ENCODE peak calls at places on chromosomes 4 and X, in eight cellular contexts. Y is AG08395, P is T-helper 9 cell, K is non-pigmented ciliary epithelial cell, U is GM04504, V is left cardiac atrium, Q is GM23338, S is NCI-H1092. F is an unnamed sample.
A peak's percentile ranks its signal among the peaks of the same experiment; 100 is the strongest.

GRCh38 chr4:113159901-113160545 is 110.6 kb downstream of the ANK2 start:
- DNase-seq in Y (no peak), P (no peak), K (no peak), U (no peak), V (no peak), Q (no peak), S (no peak), F (no peak)

GRCh38 chr4:106096454-106096853 is 201.2 kb downstream of the NPNT start:
- DNase-seq in Y (no peak), P (no peak), K (no peak), U (no peak), V (no peak), Q (peak; percentile 40), S (no peak), F (no peak)

GRCh38 chr4:114180481-114180880 is 201.0 kb upstream of the ARSJ start:
- DNase-seq in Y (peak; percentile 69), P (peak; percentile 10), K (peak; percentile 50), U (peak; percentile 53), V (peak; percentile 27), Q (peak; percentile 77), S (no peak), F (peak; percentile 48)

GRCh38 chr4:187157380-187157958 is 433.8 kb upstream of the FAT1 start:
- DNase-seq in Y (no peak), P (no peak), K (no peak), U (no peak), V (no peak), Q (no peak), S (no peak), F (no peak)

GRCh38 chr4:55931833-55932232 is 16.9 kb upstream of the CEP135 start:
- DNase-seq in Y (peak; percentile 45), P (no peak), K (no peak), U (no peak), V (no peak), Q (no peak), S (no peak), F (no peak)

GRCh38 chrX:15507005-15507404 is 6.4 kb downstream of the BMX start:
- DNase-seq in Y (no peak), P (no peak), K (no peak), U (no peak), V (no peak), Q (peak; percentile 1), S (no peak), F (no peak)

GRCh38 chr4:38674206-38675144 is 10.5 kb downstream of the KLF3 start:
- DNase-seq in Y (no peak), P (no peak), K (no peak), U (no peak), V (no peak), Q (no peak), S (no peak), F (no peak)

GRCh38 chr4:82748176-82748575 is 50.4 kb downstream of the SCD5 start:
- DNase-seq in Y (no peak), P (no peak), K (no peak), U (no peak), V (no peak), Q (peak; percentile 44), S (no peak), F (no peak)

GRCh38 chr4:3871181-3871852 is 105.1 kb downstream of the ADRA2C start:
- DNase-seq in Y (no peak), P (no peak), K (no peak), U (no peak), V (no peak), Q (peak; percentile 94), S (peak; percentile 28), F (no peak)

GRCh38 chrX:141989134-141989533 is 85.4 kb downstream of the MAGEC1 start:
- DNase-seq in Y (no peak), P (no peak), K (no peak), U (no peak), V (no peak), Q (no peak), S (no peak), F (no peak)

GRCh38 chrX:96440941-96441340 is 243.7 kb upstream of the DIAPH2 start:
- DNase-seq in Y (no peak), P (no peak), K (no peak), U (no peak), V (no peak), Q (no peak), S (no peak), F (no peak)

GRCh38 chr4:140952709-140953108 is 180.6 kb downstream of the RNF150 start:
- DNase-seq in Y (no peak), P (no peak), K (no peak), U (no peak), V (no peak), Q (no peak), S (no peak), F (no peak)

GRCh38 chr4:5705672-5706310 is 2.6 kb downstream of the EVC2 start:
- DNase-seq in Y (no peak), P (no peak), K (no peak), U (no peak), V (no peak), Q (no peak), S (no peak), F (no peak)

GRCh38 chr4:117971406-117971805 is 62.9 kb upstream of the NDST3 start:
- DNase-seq in Y (no peak), P (no peak), K (no peak), U (peak; percentile 19), V (no peak), Q (no peak), S (no peak), F (no peak)

GRCh38 chrX:25531096-25531495 is 515.3 kb upstream of the ARX start:
- DNase-seq in Y (no peak), P (no peak), K (no peak), U (no peak), V (no peak), Q (no peak), S (no peak), F (no peak)

GRCh38 chr4:147453561-147454141 is 27.2 kb upstream of the EDNRA start:
- DNase-seq in Y (no peak), P (no peak), K (no peak), U (no peak), V (no peak), Q (peak; percentile 32), S (no peak), F (no peak)

F was measured in kidney epithelial cell.